ENCODE peak calls at places on chromosomes 2 and 18, in eight cellular contexts. C, O, R, X, W, I, Y and F are unnamed samples.

GRCh38 chr2:64400103-64400728 is 53.7 kb upstream of the LGALSL start:
- DNase-seq in I (no peak), R (no peak), X (no peak), O (no peak), Y (no peak), C (no peak), W (no peak), F (no peak)

GRCh38 chr2:224221455-224221913 is 180.4 kb downstream of the FAM124B start:
- DNase-seq in C (no peak), Y (no peak), I (no peak), O (peak), X (peak), R (no peak), W (no peak), F (no peak)

GRCh38 chr2:28565720-28566295 is 69.9 kb downstream of the PLB1 start:
- DNase-seq in O (no peak), Y (no peak), I (no peak), X (no peak), W (no peak), C (no peak), R (no peak), F (no peak)

GRCh38 chr18:2263303-2263702 is 308.0 kb downstream of the METTL4 start:
- DNase-seq in C (no peak), Y (no peak), O (no peak), I (no peak), R (no peak), W (no peak), X (no peak), F (no peak)

GRCh38 chr2:29878898-29879297 is 42.5 kb downstream of the ALK start:
- DNase-seq in Y (no peak), W (no peak), R (no peak), X (no peak), O (no peak), C (no peak), I (no peak), F (no peak)

GRCh38 chr2:150538582-150539236 is 51.2 kb upstream of the RND3 start:
- DNase-seq in Y (no peak), I (no peak), C (no peak), W (no peak), O (peak), X (no peak), R (no peak), F (no peak)

GRCh38 chr2:219292616-219293015 is 13.4 kb downstream of the DNAJB2 start:
- DNase-seq in R (no peak), W (peak), C (no peak), O (no peak), I (no peak), Y (no peak), X (no peak), F (no peak)

GRCh38 chr2:232860593-232861241 is 9.3 kb upstream of the SNORC start:
- DNase-seq in O (no peak), Y (no peak), I (no peak), R (no peak), C (no peak), X (no peak), W (no peak), F (no peak)

GRCh38 chr2:20080839-20081348 is 29.5 kb upstream of the LAPTM4A start:
- DNase-seq in C (no peak), Y (no peak), W (no peak), X (peak), R (no peak), O (no peak), I (no peak), F (no peak)

GRCh38 chr2:200509227-200509607 is 651 bp downstream of the KCTD18 start:
- DNase-seq in C (no peak), X (no peak), Y (no peak), I (peak), O (no peak), W (peak), R (peak), F (no peak)

GRCh38 chr2:75548036-75548573 is 12.6 kb downstream of the EVA1A start:
- DNase-seq in I (peak), R (peak), X (no peak), C (no peak), O (no peak), Y (no peak), W (no peak), F (no peak)

GRCh38 chr2:39524756-39525635 is 87.9 kb upstream of the MAP4K3 start:
- DNase-seq in O (no peak), C (no peak), Y (no peak), X (no peak), W (no peak), I (no peak), R (no peak), F (no peak)

GRCh38 chr2:20226152-20226545 is 1.2 kb upstream of the SDC1 start:
- DNase-seq in O (no peak), C (no peak), X (no peak), Y (no peak), R (no peak), W (no peak), I (no peak), F (no peak)

GRCh38 chr2:174888646-174889271 is 116.4 kb downstream of the CHN1 start:
- DNase-seq in O (no peak), C (no peak), R (no peak), W (no peak), X (no peak), I (no peak), Y (no peak), F (no peak)

GRCh38 chr2:25331686-25332365 is 9.9 kb downstream of the DNMT3A start:
- DNase-seq in I (no peak), Y (peak), C (no peak), X (no peak), O (no peak), W (peak), R (no peak), F (no peak)

GRCh38 chr2:174334781-174335604 is at the start of gene SP9:
- DNase-seq in W (peak), O (peak), Y (no peak), R (peak), I (no peak), C (no peak), X (peak), F (no peak)

GRCh38 chr2:20148841-20149702 is 75.9 kb downstream of the SDC1 start:
- DNase-seq in C (no peak), Y (no peak), O (peak), X (peak), I (no peak), W (no peak), R (no peak), F (no peak)